ENCODE peak calls at places on chromosomes 2 and 18, in five cellular contexts. T is suprapubic skin; K is naive thymus-derived CD4-positive, alpha-beta T cell; U is CD8-positive, alpha-beta memory T cell; H is CD8-positive, alpha-beta T cell. Y is an unnamed sample.

GRCh38 chr2:240568678-240569522 is 616 bp downstream of the RNPEPL1 start:
- DNase-seq in T (peak; percentile 76), K (peak; percentile 56), U (peak; percentile 49), H (peak; percentile 70), Y (no peak)

GRCh38 chr2:208057108-208057507 is 31.8 kb upstream of the PLEKHM3 start:
- DNase-seq in T (no peak), K (no peak), U (no peak), H (no peak), Y (no peak)

GRCh38 chr2:48207201-48207641 is 300.9 kb upstream of the FBXO11 start:
- DNase-seq in T (no peak), K (no peak), U (no peak), H (no peak), Y (no peak)

GRCh38 chr2:239385096-239386000 is 15.5 kb downstream of the HDAC4 start:
- DNase-seq in T (peak; percentile 46), K (no peak), U (no peak), H (no peak), Y (no peak)

GRCh38 chr18:36025025-36025424 is 42.3 kb downstream of the RPRD1A start:
- DNase-seq in T (no peak), K (no peak), U (no peak), H (no peak), Y (no peak)

GRCh38 chr2:100008960-100009359 is 133.4 kb downstream of the AFF3 start:
- DNase-seq in T (no peak), K (no peak), U (no peak), H (no peak), Y (no peak)

GRCh38 chr2:230939691-230940475 is 14.8 kb upstream of the GPR55 start:
- DNase-seq in T (no peak), K (no peak), U (no peak), H (no peak), Y (no peak)

GRCh38 chr2:212722046-212722445 is 183.4 kb upstream of the ERBB4 start:
- DNase-seq in T (no peak), K (no peak), U (no peak), H (no peak), Y (no peak)

GRCh38 chr2:166563894-166564293 is 69.8 kb upstream of the SCN7A start:
- DNase-seq in T (no peak), K (no peak), U (no peak), H (no peak), Y (no peak)

GRCh38 chr2:10947005-10947440 is 35.3 kb downstream of the KCNF1 start:
- DNase-seq in T (no peak), K (no peak), U (no peak), H (no peak), Y (no peak)

GRCh38 chr2:220588148-220588547 is 960.7 kb downstream of the SLC4A3 start:
- DNase-seq in T (no peak), K (no peak), U (no peak), H (no peak), Y (no peak)

GRCh38 chr2:52465267-52465666 is 1302.3 kb upstream of the CHAC2 start:
- DNase-seq in T (no peak), K (no peak), U (no peak), H (no peak), Y (no peak)

GRCh38 chr2:233163486-233164103 is 87.9 kb upstream of the ATG16L1 start:
- DNase-seq in T (no peak), K (no peak), U (no peak), H (no peak), Y (no peak)

GRCh38 chr2:228446732-228447131 is 265.2 kb upstream of the SPHKAP start:
- DNase-seq in T (no peak), K (no peak), U (no peak), H (no peak), Y (no peak)

GRCh38 chr2:153739394-153739793 is 132.3 kb upstream of the GALNT13 start:
- DNase-seq in T (no peak), K (no peak), U (no peak), H (no peak), Y (no peak)

GRCh38 chr2:228103379-228103778 is 78.1 kb downstream of the SPHKAP start:
- DNase-seq in T (no peak), K (no peak), U (no peak), H (no peak), Y (no peak)

GRCh38 chr18:39667905-39668304 is 2102.3 kb upstream of the CELF4 start:
- DNase-seq in T (no peak), K (no peak), U (no peak), H (no peak), Y (no peak)

GRCh38 chr2:172562298-172562697 is 6.4 kb downstream of the PDK1 start:
- DNase-seq in T (no peak), K (no peak), U (no peak), H (no peak), Y (no peak)

GRCh38 chr2:230872151-230872967 is 7.6 kb downstream of the ITM2C start:
- DNase-seq in T (no peak), K (no peak), U (no peak), H (no peak), Y (no peak)

GRCh38 chr2:190863946-190864345 is 16.7 kb upstream of the GLS start:
- DNase-seq in T (no peak), K (no peak), U (no peak), H (no peak), Y (no peak)

GRCh38 chr18:76256897-76257500 is 238.0 kb downstream of the ZNF516 start:
- DNase-seq in T (no peak), K (no peak), U (no peak), H (no peak), Y (peak; percentile 29)

GRCh38 chr2:127586136-127586535 is 50.7 kb downstream of the MYO7B start:
- DNase-seq in T (no peak), K (no peak), U (no peak), H (no peak), Y (no peak)

GRCh38 chr2:124476291-124476690 is 451.2 kb downstream of the CNTNAP5 start:
- DNase-seq in T (no peak), K (no peak), U (no peak), H (no peak), Y (no peak)

GRCh38 chr2:151672277-151672676 is 62.0 kb downstream of the NEB start:
- DNase-seq in T (no peak), K (no peak), U (no peak), H (no peak), Y (no peak)

GRCh38 chr2:96934831-96935545 is 51.4 kb downstream of the FAM178B start:
- DNase-seq in T (no peak), K (no peak), U (no peak), H (no peak), Y (no peak)

GRCh38 chr2:60554649-60555065 is 1.2 kb upstream of the BCL11A start:
- DNase-seq in T (no peak), K (no peak), U (no peak), H (no peak), Y (no peak)

GRCh38 chr2:215758691-215759090 is 254.7 kb downstream of the MREG start:
- DNase-seq in T (no peak), K (no peak), U (no peak), H (no peak), Y (no peak)

GRCh38 chr2:100902833-100903405 is 83.0 kb downstream of the NPAS2 start:
- DNase-seq in T (no peak), K (no peak), U (no peak), H (no peak), Y (no peak)

GRCh38 chr2:24489942-24490673 is 946 bp upstream of the NCOA1 start:
- DNase-seq in T (no peak), K (no peak), U (no peak), H (no peak), Y (peak; percentile 9)

GRCh38 chr2:37324786-37325624 is at the start of gene PRKD3:
- DNase-seq in T (peak; percentile 88), K (peak; percentile 46), U (peak; percentile 57), H (peak; percentile 58), Y (peak; percentile 12)

GRCh38 chr18:11733031-11733430 is 44.0 kb downstream of the GNAL start:
- DNase-seq in T (peak; percentile 86), K (peak; percentile 40), U (peak; percentile 36), H (peak; percentile 59), Y (peak; percentile 21)

GRCh38 chr2:121282800-121283382 is 2.1 kb downstream of the TFCP2L1 start:
- DNase-seq in T (no peak), K (no peak), U (no peak), H (no peak), Y (no peak)

GRCh38 chr2:1981850-1982249 is 237.5 kb upstream of the PXDN start:
- DNase-seq in T (no peak), K (no peak), U (no peak), H (no peak), Y (no peak)
- H3K4me3 ChIP-seq in T (no peak overlapping the region), K (no peak overlapping the region), U (no peak overlapping the region), H (no peak overlapping the region), Y (no peak overlapping the region)

GRCh38 chr2:42569883-42570282 is 1.5 kb downstream of the MTA3 start:
- DNase-seq in T (no peak), K (no peak), U (no peak), H (no peak), Y (no peak)
- H3K4me3 ChIP-seq in T (peak overlapping the region; percentile 90), K (peak overlapping the region; percentile 43), U (peak overlapping the region; percentile 60), H (peak overlapping the region; percentile 38), Y (peak overlapping the region; percentile 64)

GRCh38 chr2:162058973-162059668 is 14.9 kb downstream of the DPP4 start:
- DNase-seq in T (no peak), K (no peak), U (no peak), H (no peak), Y (no peak)
- H3K4me3 ChIP-seq in T (no peak overlapping the region), K (peak overlapping the region; percentile 48), U (peak overlapping the region; percentile 13), H (no peak overlapping the region), Y (no peak overlapping the region)

GRCh38 chr2:98772531-98772930 is 41.6 kb upstream of the MGAT4A start:
- DNase-seq in T (no peak), K (no peak), U (no peak), H (no peak), Y (no peak)
- H3K4me3 ChIP-seq in T (no peak overlapping the region), K (peak overlapping the region; percentile 43), U (peak overlapping the region; percentile 54), H (peak overlapping the region; percentile 39), Y (peak overlapping the region; percentile 60)

GRCh38 chr18:59696311-59697235 is 650 bp downstream of the CCBE1 start:
- DNase-seq in T (no peak), K (no peak), U (no peak), H (no peak), Y (no peak)
- H3K4me3 ChIP-seq in T (peak overlapping the region; percentile 62), K (no peak overlapping the region), U (no peak overlapping the region), H (no peak overlapping the region), Y (no peak overlapping the region)

GRCh38 chr2:82852787-82853186 is 1606.3 kb downstream of the SUCLG1 start:
- DNase-seq in T (no peak), K (no peak), U (no peak), H (no peak), Y (peak; percentile 95)
- H3K4me3 ChIP-seq in T (no peak overlapping the region), K (no peak overlapping the region), U (no peak overlapping the region), H (no peak overlapping the region), Y (no peak overlapping the region)

Y was measured in Jurkat, Clone E6-1.